ENCODE peak calls at places on chromosomes 7 and 10, in seven cellular contexts. A is PC-3, X is ovary, M is body of pancreas, V is kidney epithelial cell, U is pancreas, J is colonic mucosa. H is an unnamed sample.

GRCh38 chr7:27082171-27082570 is 13.6 kb downstream of the HOXA1 start:
- DNase-seq in A (peak), X (no peak), M (no peak), V (no peak), U (no peak), J (no peak), H (no peak)

GRCh38 chr10:60096761-60097513 is 190.6 kb upstream of the CCDC6 start:
- DNase-seq in A (peak), X (no peak), M (no peak), V (no peak), U (no peak), J (no peak), H (no peak)

GRCh38 chr10:114179148-114179547 is at the start of gene TDRD1:
- DNase-seq in A (no peak), X (no peak), M (peak), V (no peak), U (no peak), J (no peak), H (no peak)

GRCh38 chr7:113085781-113086390 is 741 bp downstream of the GPR85 start:
- DNase-seq in A (no peak), X (no peak), M (no peak), V (no peak), U (no peak), J (no peak), H (peak)

GRCh38 chr7:142711722-142712616 is 37.3 kb upstream of the PRSS1 start:
- DNase-seq in A (peak), X (no peak), M (peak), V (no peak), U (no peak), J (no peak), H (peak)

GRCh38 chr7:5564894-5565293 is 141.3 kb upstream of the TNRC18 start:
- DNase-seq in A (no peak), X (no peak), M (no peak), V (no peak), U (no peak), J (no peak), H (no peak)

GRCh38 chr10:14658331-14659122 is 116.2 kb downstream of the FAM107B start:
- DNase-seq in A (peak), X (no peak), M (no peak), V (peak), U (no peak), J (no peak), H (peak)

GRCh38 chr10:14838582-14839304 is 637 bp downstream of the HSPA14 start:
- DNase-seq in A (no peak), X (peak), M (peak), V (no peak), U (peak), J (peak), H (peak)

GRCh38 chr7:129417073-129417472 is 17.2 kb upstream of the STRIP2 start:
- DNase-seq in A (no peak), X (no peak), M (no peak), V (no peak), U (no peak), J (no peak), H (no peak)

GRCh38 chr10:97333351-97333600 is 1.3 kb downstream of the FRAT2 start:
- DNase-seq in A (no peak), X (peak), M (no peak), V (no peak), U (no peak), J (peak), H (peak)

GRCh38 chr7:49119706-49120105 is 195.4 kb downstream of the CDC14C start:
- DNase-seq in A (no peak), X (no peak), M (no peak), V (no peak), U (no peak), J (no peak), H (no peak)

GRCh38 chr7:122136033-122136432 is 8.0 kb downstream of the AASS start:
- DNase-seq in A (no peak), X (no peak), M (no peak), V (no peak), U (no peak), J (no peak), H (peak)

GRCh38 chr7:152336754-152337368 is 98.9 kb downstream of the KMT2C start:
- DNase-seq in A (peak), X (no peak), M (peak), V (no peak), U (no peak), J (peak), H (peak)

GRCh38 chr7:83782628-83783027 is 133.7 kb upstream of the SEMA3E start:
- DNase-seq in A (peak), X (no peak), M (no peak), V (peak), U (no peak), J (no peak), H (peak)

GRCh38 chr7:66336760-66337159 is 131.6 kb downstream of the TPST1 start:
- DNase-seq in A (no peak), X (no peak), M (no peak), V (no peak), U (no peak), J (no peak), H (no peak)

GRCh38 chr7:15854841-15855576 is 168.5 kb upstream of the MEOX2 start:
- DNase-seq in A (no peak), X (no peak), M (no peak), V (no peak), U (no peak), J (no peak), H (peak)

GRCh38 chr10:17512341-17513001 is 58.1 kb upstream of the ST8SIA6 start:
- DNase-seq in A (peak), X (peak), M (peak), V (peak), U (no peak), J (peak), H (peak)

GRCh38 chr7:149772821-149773425 is 465 bp downstream of the ZNF467 start:
- DNase-seq in A (peak), X (peak), M (peak), V (no peak), U (peak), J (peak), H (no peak)

GRCh38 chr7:151013728-151014497 is 10.4 kb downstream of the ATG9B start:
- DNase-seq in A (peak), X (no peak), M (peak), V (no peak), U (no peak), J (peak), H (no peak)

GRCh38 chr10:49609283-49610014 is 661 bp upstream of the SLC18A3 start:
- DNase-seq in A (no peak), X (no peak), M (no peak), V (no peak), U (peak), J (no peak), H (no peak)

GRCh38 chr7:15709978-15710377 is 23.5 kb upstream of the MEOX2 start:
- DNase-seq in A (peak), X (no peak), M (no peak), V (no peak), U (no peak), J (no peak), H (no peak)

GRCh38 chr7:47765373-47765979 is 182.8 kb downstream of the PKD1L1 start:
- DNase-seq in A (no peak), X (no peak), M (no peak), V (no peak), U (no peak), J (no peak), H (no peak)

GRCh38 chr10:131774618-131775443 is 126.0 kb upstream of the PPP2R2D start:
- DNase-seq in A (no peak), X (no peak), M (no peak), V (no peak), U (no peak), J (no peak), H (no peak)

GRCh38 chr10:97028126-97028831 is 157.5 kb downstream of the SLIT1 start:
- DNase-seq in A (peak), X (no peak), M (no peak), V (peak), U (no peak), J (no peak), H (peak)

GRCh38 chr10:33819206-33819605 is 484.7 kb upstream of the NRP1 start:
- DNase-seq in A (no peak), X (no peak), M (no peak), V (no peak), U (no peak), J (no peak), H (peak)

GRCh38 chr10:52966904-52967303 is 194.3 kb upstream of the MBL2 start:
- DNase-seq in A (no peak), X (no peak), M (no peak), V (no peak), U (no peak), J (no peak), H (no peak)

GRCh38 chr10:107814865-107815487 is 650.5 kb upstream of the SORCS1 start:
- DNase-seq in A (peak), X (no peak), M (peak), V (peak), U (no peak), J (peak), H (peak)

GRCh38 chr7:93146465-93147127 is 1.6 kb downstream of the SAMD9L start:
- DNase-seq in A (no peak), X (no peak), M (no peak), V (no peak), U (no peak), J (no peak), H (no peak)

GRCh38 chr7:46682841-46683624 is 762.0 kb upstream of the IGFBP3 start:
- DNase-seq in A (no peak), X (no peak), M (no peak), V (no peak), U (no peak), J (no peak), H (peak)

GRCh38 chr10:126935263-126935946 is 30.2 kb downstream of the DOCK1 start:
- DNase-seq in A (peak), X (no peak), M (no peak), V (no peak), U (no peak), J (no peak), H (no peak)

GRCh38 chr10:6054884-6055283 is 7.3 kb downstream of the IL2RA start:
- DNase-seq in A (no peak), X (peak), M (no peak), V (no peak), U (no peak), J (peak), H (no peak)

GRCh38 chr7:117323877-117324699 is 1.2 kb upstream of the WNT2 start:
- DNase-seq in A (peak), X (peak), M (peak), V (no peak), U (peak), J (no peak), H (peak)

GRCh38 chr7:117322741-117323584 is at the start of gene WNT2:
- DNase-seq in A (no peak), X (no peak), M (no peak), V (no peak), U (no peak), J (no peak), H (peak)

GRCh38 chr7:117325836-117326235 is 3.0 kb upstream of the WNT2 start:
- DNase-seq in A (no peak), X (no peak), M (no peak), V (peak), U (no peak), J (no peak), H (peak)

GRCh38 chr7:117323585-117323876 is 673 bp upstream of the WNT2 start:
- DNase-seq in A (no peak), X (no peak), M (no peak), V (no peak), U (no peak), J (no peak), H (no peak)

DNA sequence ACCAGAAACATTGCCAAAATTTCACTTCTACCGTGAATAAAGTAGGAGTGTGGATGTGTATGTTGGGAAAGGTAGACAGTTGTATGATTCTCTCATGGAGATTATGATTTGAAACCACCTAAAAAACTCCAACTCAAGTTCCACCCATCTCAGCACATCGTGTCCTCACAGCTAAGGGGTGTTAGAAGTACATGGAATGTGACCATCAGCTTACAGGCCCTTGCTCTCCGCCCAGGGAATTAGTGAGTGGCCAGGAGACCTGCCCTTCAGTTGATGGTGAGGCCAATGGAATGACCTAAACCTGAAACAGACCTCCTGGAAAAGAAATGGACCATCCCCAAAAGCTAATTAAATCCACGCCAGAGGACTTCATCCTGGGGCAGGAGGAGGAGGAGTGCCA is 2.1 kb upstream of the WNT2 start:
- DNase-seq in A (no peak), X (no peak), M (no peak), V (no peak), U (no peak), J (no peak), H (peak)
- H3K4me3 ChIP-seq in A (peak), X (no peak), M (no peak), V (no peak), U (peak), J (no peak), H (peak)

GRCh38 chr10:121597504-121598241 is 571 bp downstream of the FGFR2 start:
- DNase-seq in A (no peak), X (peak), M (no peak), V (no peak), U (peak), J (no peak), H (no peak)
- H3K4me3 ChIP-seq in A (peak), X (peak), M (peak), V (peak), U (peak), J (peak), H (peak)

DNA sequence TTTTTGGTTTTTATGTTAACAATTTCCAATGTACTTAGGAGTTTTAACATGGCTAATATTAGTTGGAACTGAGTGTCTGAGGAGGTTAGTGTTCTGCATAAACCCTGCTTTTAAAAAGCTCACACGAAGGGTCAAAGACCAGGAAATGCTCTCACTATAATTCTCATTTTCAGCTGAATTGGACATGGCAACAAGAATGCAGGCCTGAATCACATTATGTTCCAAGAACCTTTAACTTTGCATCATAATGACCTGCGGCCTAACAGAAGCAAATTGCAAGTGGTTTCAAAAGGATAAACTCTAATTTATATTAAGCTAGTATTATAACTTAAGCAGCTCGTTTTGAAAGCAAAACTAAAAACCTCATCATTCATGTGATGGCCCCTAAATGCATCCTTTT is 242.9 kb upstream of the SP4 start:
- DNase-seq in A (no peak), X (no peak), M (no peak), V (no peak), U (no peak), J (no peak), H (no peak)
- H3K4me3 ChIP-seq in A (no peak), X (no peak), M (no peak), V (no peak), U (no peak), J (no peak), H (no peak)

GRCh38 chr7:106704000-106704840 is 43.3 kb upstream of the CCDC71L start:
- DNase-seq in A (no peak), X (no peak), M (no peak), V (no peak), U (no peak), J (no peak), H (no peak)
- H3K4me3 ChIP-seq in A (no peak), X (no peak), M (no peak), V (no peak), U (no peak), J (no peak), H (no peak)

DNA sequence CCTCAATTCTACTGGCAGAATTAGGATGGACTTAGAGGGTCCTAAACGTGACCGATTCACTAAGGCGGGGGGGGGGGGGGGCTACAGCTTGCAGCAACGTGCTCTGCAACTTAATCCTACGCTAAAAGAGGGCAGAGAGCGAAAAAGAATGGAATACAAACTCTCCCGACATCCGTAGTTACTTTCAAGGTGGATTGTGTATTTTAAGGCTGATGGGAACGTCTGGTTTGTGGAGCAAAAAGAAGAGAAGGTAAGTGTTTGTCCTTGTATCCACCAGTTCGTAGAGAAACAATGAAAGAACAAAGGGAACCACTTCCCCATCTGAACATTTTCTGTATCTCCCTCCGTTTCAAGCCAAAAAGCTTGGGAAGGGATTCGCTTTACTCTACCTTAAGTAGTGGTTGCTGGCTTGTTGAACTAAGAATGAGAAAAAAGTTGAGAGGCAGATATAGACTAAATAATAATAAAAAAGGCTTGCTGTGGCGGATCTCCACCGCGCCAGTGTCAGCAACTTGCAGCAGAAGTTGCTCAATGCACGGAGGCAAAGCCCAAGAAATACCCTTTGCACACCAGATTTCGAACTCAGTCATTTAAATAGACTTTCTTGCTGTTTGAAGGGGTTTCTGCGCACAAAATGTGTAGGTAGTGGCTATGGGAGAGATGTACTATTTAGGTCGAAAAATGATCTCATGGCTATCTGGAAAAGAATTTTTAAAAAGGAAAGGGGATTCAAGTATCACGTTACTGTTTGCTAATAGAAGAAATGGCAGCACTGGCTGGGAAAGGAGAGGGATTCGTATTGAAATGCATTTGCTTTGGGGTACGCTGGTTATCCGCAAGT is 736 bp downstream of the SKIDA1 start:
- DNase-seq in A (no peak), X (peak), M (no peak), V (no peak), U (no peak), J (no peak), H (peak)
- H3K4me3 ChIP-seq in A (peak), X (peak), M (peak), V (peak), U (peak), J (peak), H (peak)

DNA sequence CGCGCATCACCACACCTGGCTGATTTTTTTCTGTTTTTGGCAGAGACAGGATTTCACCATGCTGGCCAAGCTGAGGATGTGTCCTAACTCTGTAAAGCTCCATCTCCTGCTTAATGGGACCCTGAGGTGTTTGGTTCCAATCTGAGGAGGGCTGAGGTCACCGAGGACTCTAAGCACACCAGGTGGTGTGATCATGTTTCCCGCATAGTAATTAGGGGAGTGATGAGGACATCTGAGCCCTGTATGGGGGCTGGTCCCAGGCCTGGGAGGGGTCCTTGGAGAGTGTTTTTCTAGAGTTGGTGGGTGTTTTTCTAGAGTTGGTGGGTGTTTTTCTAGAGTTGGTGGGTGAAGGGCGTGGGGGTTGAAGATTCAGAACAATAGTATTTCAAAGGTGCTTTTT is 3.0 kb upstream of the ABHD11 start:
- DNase-seq in A (no peak), X (no peak), M (no peak), V (no peak), U (no peak), J (no peak), H (no peak)
- H3K4me3 ChIP-seq in A (no peak), X (no peak), M (no peak), V (no peak), U (no peak), J (no peak), H (no peak)